ENCODE peak calls at places on chromosomes 11 and 22, in five cellular contexts. R is A549, Q is K562, F is GM12878, U is HepG2. Z is an unnamed sample.

GRCh38 chr11:35525501-35526175 is at the start of gene PAMR1:
- DNase-seq in U (no peak), R (no peak), Q (no peak), F (no peak), Z (no peak)

GRCh38 chr11:1197886-1198765 is 24.7 kb upstream of the MUC5B start:
- DNase-seq in Q (no peak), F (no peak), R (no peak), U (no peak), Z (no peak)

GRCh38 chr11:57639321-57640067 is 10.2 kb downstream of the YPEL4 start:
- DNase-seq in Q (no peak), F (no peak), U (peak), R (peak), Z (peak)

GRCh38 chr11:28619870-28620540 is 511.8 kb downstream of the METTL15 start:
- DNase-seq in F (no peak), R (peak), Q (no peak), U (no peak), Z (no peak)

GRCh38 chr11:416051-416756 is 1.4 kb upstream of the SIGIRR start:
- DNase-seq in Q (no peak), R (no peak), U (no peak), F (no peak), Z (peak)

GRCh38 chr11:28259177-28259843 is 151.1 kb downstream of the METTL15 start:
- DNase-seq in R (no peak), Q (no peak), U (no peak), F (no peak), Z (no peak)

GRCh38 chr11:128926437-128927107 is 16.1 kb downstream of the TP53AIP1 start:
- DNase-seq in Q (no peak), F (no peak), R (no peak), U (no peak), Z (no peak)

GRCh38 chr22:43440556-43440955 is 28.7 kb downstream of the MPPED1 start:
- DNase-seq in Q (no peak), R (no peak), F (no peak), U (no peak), Z (no peak)

GRCh38 chr11:119486691-119487259 is 63.8 kb upstream of the THY1 start:
- DNase-seq in U (no peak), F (no peak), R (no peak), Q (no peak), Z (no peak)

GRCh38 chr11:84857746-84858145 is 769.4 kb downstream of the DLG2 start:
- DNase-seq in R (no peak), F (no peak), Q (no peak), U (no peak), Z (no peak)

GRCh38 chr11:93059074-93059957 is 89.9 kb downstream of the MTNR1B start:
- DNase-seq in F (no peak), U (no peak), Q (peak), R (no peak), Z (no peak)

GRCh38 chr11:67437082-67437821 is at the start of gene PTPRCAP:
- DNase-seq in R (no peak), U (no peak), F (no peak), Q (peak), Z (peak)

GRCh38 chr22:28899199-28899853 is 16.0 kb downstream of the ZNRF3 start:
- DNase-seq in R (no peak), F (no peak), U (no peak), Q (no peak), Z (no peak)

GRCh38 chr11:65471410-65471762 is 27.5 kb upstream of the MALAT1 start:
- DNase-seq in R (peak), U (peak), F (no peak), Q (peak), Z (peak)

GRCh38 chr11:124123587-124123986 is 8.3 kb downstream of the VWA5A start:
- DNase-seq in F (no peak), R (no peak), Q (peak), U (no peak), Z (peak)

GRCh38 chr11:120869516-120870011 is 154.3 kb upstream of the TBCEL start:
- DNase-seq in R (no peak), Q (no peak), F (peak), U (no peak), Z (peak)

GRCh38 chr11:57647960-57648776 is 1.5 kb downstream of the YPEL4 start:
- DNase-seq in F (no peak), R (no peak), Q (peak), U (no peak), Z (peak)

GRCh38 chr22:36817429-36817783 is 571 bp upstream of the PVALB start:
- DNase-seq in F (no peak), U (no peak), R (no peak), Q (no peak), Z (no peak)

GRCh38 chr22:19986011-19986409 is 30.6 kb downstream of the ARVCF start:
- DNase-seq in F (no peak), U (no peak), R (no peak), Q (no peak), Z (no peak)

GRCh38 chr22:19984851-19985811 is 31.5 kb downstream of the ARVCF start:
- DNase-seq in U (no peak), R (no peak), Q (no peak), F (no peak), Z (no peak)

GRCh38 chr22:19988331-19988808 is 28.3 kb downstream of the ARVCF start:
- DNase-seq in Q (no peak), U (no peak), F (no peak), R (no peak), Z (no peak)

GRCh38 chr22:19987394-19988306 is 29.0 kb downstream of the ARVCF start:
- DNase-seq in F (no peak), Q (peak), U (no peak), R (no peak), Z (no peak)

GRCh38 chr22:19986410-19987341 is 29.9 kb downstream of the ARVCF start:
- DNase-seq in F (no peak), R (peak), Q (peak), U (peak), Z (peak)
- TF ChIP-seq POLR2A in F (no peak), R (no peak), Q (peak), U (no peak), Z (no peak)

GRCh38 chr11:88709567-88709966 is 356.2 kb downstream of the GRM5 start:
- DNase-seq in R (peak), U (no peak), Q (no peak), F (no peak), Z (no peak)
- TF ChIP-seq MYC in R (no peak), U (no peak), Q (no peak), F (no peak), Z (no peak)

DNA sequence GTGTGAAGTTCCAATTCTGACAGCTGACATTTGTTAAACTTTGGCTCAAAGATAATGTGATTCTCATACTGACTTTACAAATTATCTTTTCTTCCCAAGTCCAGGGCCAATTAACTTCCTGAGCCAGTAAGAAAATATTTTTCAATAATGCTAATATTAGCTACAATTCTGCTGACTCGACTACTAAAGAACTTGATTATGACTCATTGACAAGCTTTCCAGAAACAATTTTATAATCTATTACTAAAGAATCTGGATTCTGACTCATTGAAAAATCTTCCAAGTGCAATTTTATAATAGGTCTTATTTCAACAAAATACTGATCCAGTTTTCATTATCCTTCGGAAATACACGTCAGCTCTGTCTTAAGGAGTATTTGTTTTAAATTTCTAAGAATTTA is 12.9 kb upstream of the XKR3 start:
- DNase-seq in Q (no peak), F (no peak), U (no peak), R (no peak), Z (no peak)
- H3K4me3 ChIP-seq in Q (no peak), F (no peak), U (no peak), R (no peak), Z (no peak)

DNA sequence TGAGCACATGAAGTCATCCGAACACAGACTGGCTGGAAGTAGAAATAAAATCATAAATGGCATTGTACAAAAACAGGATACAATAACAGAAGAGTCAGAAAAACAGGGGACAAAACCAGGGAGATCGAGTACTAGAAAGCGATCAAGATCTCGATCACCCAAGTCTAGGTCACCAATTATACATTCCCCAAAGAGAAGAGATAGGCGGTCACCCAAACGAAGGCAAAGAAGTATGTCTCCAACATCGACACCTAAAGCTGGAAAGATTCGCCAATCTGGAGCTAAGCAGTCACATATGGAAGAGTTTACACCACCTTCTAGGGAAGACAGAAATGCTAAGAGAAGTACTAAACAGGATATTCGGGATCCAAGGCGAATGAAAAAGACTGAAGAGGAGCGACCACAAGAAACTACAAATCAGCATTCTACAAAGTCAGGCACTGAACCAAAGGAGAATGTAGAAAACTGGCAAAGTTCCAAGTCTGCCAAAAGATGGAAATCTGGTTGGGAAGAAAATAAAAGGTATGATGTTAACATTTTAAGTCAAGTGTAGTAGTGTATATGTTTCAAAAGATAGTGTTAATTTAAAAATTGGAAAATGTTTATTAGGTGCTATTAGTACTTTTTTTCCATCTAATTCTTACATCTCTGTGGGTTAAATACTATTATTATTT is 9.4 kb downstream of the PCF11 start:
- DNase-seq in F (no peak), U (no peak), Q (no peak), R (no peak), Z (no peak)
- TF ChIP-seq POLR2A in F (no peak), U (no peak), Q (peak), R (no peak), Z (no peak)

DNA sequence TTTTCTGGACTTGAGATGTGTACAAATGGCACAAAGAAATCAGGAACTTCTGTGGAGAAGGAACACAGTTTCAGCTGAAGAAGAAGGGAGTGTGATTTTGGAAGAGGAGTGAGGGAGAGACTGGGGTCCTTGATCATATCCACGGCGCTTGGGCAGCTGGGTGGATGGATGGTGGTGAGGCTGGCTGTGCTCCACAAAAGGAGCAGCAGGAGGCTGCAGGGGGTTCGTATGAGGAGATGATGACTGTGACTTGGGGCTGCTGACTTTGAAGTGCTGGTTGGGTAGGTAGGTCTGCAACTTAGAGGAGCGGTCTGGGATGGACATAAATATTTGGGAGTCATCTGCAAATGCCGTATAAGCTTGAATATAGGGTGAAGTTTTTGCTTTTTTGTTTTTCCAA is 1.3 kb upstream of the DCHS1 start:
- DNase-seq in R (no peak), Q (no peak), U (no peak), F (no peak), Z (no peak)
- TF ChIP-seq MYC in R (no peak), Q (no peak), U (no peak), F (no peak), Z (no peak)

DNA sequence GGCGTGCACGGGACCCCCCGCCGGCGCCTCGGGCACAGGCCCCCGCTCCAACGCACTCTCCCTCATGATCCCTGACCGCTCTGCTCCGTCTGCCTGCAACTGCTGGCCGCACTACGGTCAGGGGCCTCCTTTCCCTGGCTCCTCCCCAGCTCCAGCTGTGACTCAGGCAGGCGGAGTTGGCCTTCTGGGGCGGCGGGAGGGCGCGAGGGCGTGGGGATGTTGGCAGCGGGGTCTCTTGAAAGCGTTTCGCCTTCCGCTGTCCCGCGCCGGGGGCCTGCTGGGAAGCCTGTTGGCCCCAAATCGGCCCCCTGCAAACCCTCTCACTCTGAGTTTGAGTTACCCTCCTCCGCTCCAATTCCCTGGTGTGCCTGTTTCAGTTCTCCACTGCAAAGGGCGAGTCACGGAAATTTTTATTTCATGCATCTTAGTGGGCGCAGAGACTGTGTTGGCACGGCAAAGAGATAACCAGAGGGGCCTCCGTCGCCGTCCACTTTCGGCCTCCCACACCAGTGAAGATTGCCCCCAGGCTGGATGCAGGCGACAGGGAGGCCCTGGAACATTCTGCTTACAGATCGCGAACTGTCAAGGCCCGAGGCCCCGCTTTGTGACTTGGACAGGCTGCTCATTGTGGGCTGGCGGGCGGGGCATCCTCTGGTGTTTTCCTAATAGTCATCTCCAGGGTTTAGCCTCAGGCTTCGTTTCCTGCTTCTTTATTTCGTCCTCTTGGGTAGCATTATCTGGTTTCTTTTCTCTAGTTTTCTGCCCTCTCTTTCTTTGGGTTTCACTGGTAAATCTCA is at the start of gene CAVIN3:
- DNase-seq in R (peak), Q (peak), F (peak), U (no peak), Z (peak)
- H3K4me3 ChIP-seq in R (peak), Q (no peak), F (peak), U (no peak), Z (no peak)